ENCODE peak calls at places on chromosomes 7 and 10, in ten cellular contexts. One of them, this sample, is unnamed.

GRCh38 chr7:72441791-72442190 is 29.7 kb upstream of the CALN1 start:
- DNase-seq in K562: no peak
- DNase-seq in stomach: no peak
- DNase-seq in A549: no peak
- DNase-seq in tibial nerve: no peak
- DNase-seq in ovary: no peak
- DNase-seq in SK-N-SH: no peak
- DNase-seq in suprapubic skin: no peak
- DNase-seq in upper lobe of left lung: no peak
- DNase-seq in sigmoid colon: no peak
- DNase-seq in this sample: no peak

GRCh38 chr7:159158888-159159405 is 14.3 kb upstream of the VIPR2 start:
- DNase-seq in K562: no peak
- DNase-seq in stomach: no peak
- DNase-seq in A549: no peak
- DNase-seq in tibial nerve: no peak
- DNase-seq in ovary: no peak
- DNase-seq in SK-N-SH: peak; percentile 12
- DNase-seq in suprapubic skin: no peak
- DNase-seq in upper lobe of left lung: no peak
- DNase-seq in sigmoid colon: no peak
- DNase-seq in this sample: no peak

GRCh38 chr10:74967850-74968620 is 141.6 kb downstream of the KAT6B start:
- DNase-seq in K562: no peak
- DNase-seq in stomach: no peak
- DNase-seq in A549: peak; percentile 5
- DNase-seq in tibial nerve: no peak
- DNase-seq in ovary: no peak
- DNase-seq in SK-N-SH: no peak
- DNase-seq in suprapubic skin: no peak
- DNase-seq in upper lobe of left lung: no peak
- DNase-seq in sigmoid colon: no peak
- DNase-seq in this sample: no peak

GRCh38 chr10:71562884-71563283 is 156.7 kb downstream of the C10orf105 start:
- DNase-seq in K562: no peak
- DNase-seq in stomach: no peak
- DNase-seq in A549: no peak
- DNase-seq in tibial nerve: no peak
- DNase-seq in ovary: no peak
- DNase-seq in SK-N-SH: no peak
- DNase-seq in suprapubic skin: no peak
- DNase-seq in upper lobe of left lung: no peak
- DNase-seq in sigmoid colon: no peak
- DNase-seq in this sample: no peak

GRCh38 chr7:134420509-134421125 is 38.3 kb downstream of the AKR1B1 start:
- DNase-seq in K562: peak; percentile 74
- DNase-seq in stomach: peak; percentile 65
- DNase-seq in A549: peak; percentile 88
- DNase-seq in tibial nerve: no peak
- DNase-seq in ovary: no peak
- DNase-seq in SK-N-SH: peak; percentile 77
- DNase-seq in suprapubic skin: no peak
- DNase-seq in upper lobe of left lung: no peak
- DNase-seq in sigmoid colon: no peak
- DNase-seq in this sample: peak; percentile 54

GRCh38 chr10:60905580-60905979 is 38.4 kb downstream of the RHOBTB1 start:
- DNase-seq in K562: no peak
- DNase-seq in stomach: no peak
- DNase-seq in A549: no peak
- DNase-seq in tibial nerve: no peak
- DNase-seq in ovary: peak; percentile 55
- DNase-seq in SK-N-SH: no peak
- DNase-seq in suprapubic skin: no peak
- DNase-seq in upper lobe of left lung: no peak
- DNase-seq in sigmoid colon: peak; percentile 89
- DNase-seq in this sample: peak; percentile 22

GRCh38 chr10:1454964-1455363 is 282.4 kb downstream of the ADARB2 start:
- DNase-seq in K562: no peak
- DNase-seq in stomach: no peak
- DNase-seq in A549: no peak
- DNase-seq in tibial nerve: no peak
- DNase-seq in ovary: no peak
- DNase-seq in SK-N-SH: no peak
- DNase-seq in suprapubic skin: no peak
- DNase-seq in upper lobe of left lung: no peak
- DNase-seq in sigmoid colon: no peak
- DNase-seq in this sample: no peak

GRCh38 chr10:86079088-86079487 is 287.5 kb downstream of the GRID1 start:
- DNase-seq in K562: peak; percentile 92
- DNase-seq in stomach: peak; percentile 5
- DNase-seq in A549: no peak
- DNase-seq in tibial nerve: no peak
- DNase-seq in ovary: no peak
- DNase-seq in SK-N-SH: no peak
- DNase-seq in suprapubic skin: peak; percentile 16
- DNase-seq in upper lobe of left lung: no peak
- DNase-seq in sigmoid colon: no peak
- DNase-seq in this sample: no peak

GRCh38 chr10:58511765-58512469 is 755 bp upstream of the BICC1 start:
- DNase-seq in K562: no peak
- DNase-seq in stomach: no peak
- DNase-seq in A549: peak; percentile 17
- DNase-seq in tibial nerve: peak; percentile 23
- DNase-seq in ovary: peak; percentile 63
- DNase-seq in SK-N-SH: peak; percentile 29
- DNase-seq in suprapubic skin: peak; percentile 59
- DNase-seq in upper lobe of left lung: peak; percentile 22
- DNase-seq in sigmoid colon: no peak
- DNase-seq in this sample: peak; percentile 19
- TF ChIP-seq EP300 in K562: no peak
- TF ChIP-seq EP300 in stomach: no peak
- TF ChIP-seq EP300 in A549: no peak
- TF ChIP-seq EP300 in tibial nerve: no peak
- TF ChIP-seq EP300 in ovary: no peak
- TF ChIP-seq EP300 in SK-N-SH: no peak
- TF ChIP-seq EP300 in suprapubic skin: no peak
- TF ChIP-seq EP300 in upper lobe of left lung: no peak
- TF ChIP-seq EP300 in sigmoid colon: no peak
- TF ChIP-seq EP300 in this sample: no peak

GRCh38 chr10:8096931-8097330 is 42.4 kb downstream of the GATA3 start:
- DNase-seq in K562: no peak
- DNase-seq in stomach: no peak
- DNase-seq in A549: no peak
- DNase-seq in tibial nerve: no peak
- DNase-seq in ovary: no peak
- DNase-seq in SK-N-SH: no peak
- DNase-seq in suprapubic skin: no peak
- DNase-seq in upper lobe of left lung: no peak
- DNase-seq in sigmoid colon: no peak
- DNase-seq in this sample: no peak

GRCh38 chr10:8104005-8104404 is 49.5 kb downstream of the GATA3 start:
- DNase-seq in K562: no peak
- DNase-seq in stomach: no peak
- DNase-seq in A549: no peak
- DNase-seq in tibial nerve: no peak
- DNase-seq in ovary: no peak
- DNase-seq in SK-N-SH: no peak
- DNase-seq in suprapubic skin: no peak
- DNase-seq in upper lobe of left lung: no peak
- DNase-seq in sigmoid colon: no peak
- DNase-seq in this sample: no peak

GRCh38 chr10:8102708-8103401 is 48.4 kb downstream of the GATA3 start:
- DNase-seq in K562: no peak
- DNase-seq in stomach: no peak
- DNase-seq in A549: no peak
- DNase-seq in tibial nerve: no peak
- DNase-seq in ovary: no peak
- DNase-seq in SK-N-SH: no peak
- DNase-seq in suprapubic skin: no peak
- DNase-seq in upper lobe of left lung: no peak
- DNase-seq in sigmoid colon: no peak
- DNase-seq in this sample: no peak

GRCh38 chr10:8103543-8103942 is 49.1 kb downstream of the GATA3 start:
- DNase-seq in K562: no peak
- DNase-seq in stomach: no peak
- DNase-seq in A549: no peak
- DNase-seq in tibial nerve: no peak
- DNase-seq in ovary: no peak
- DNase-seq in SK-N-SH: no peak
- DNase-seq in suprapubic skin: no peak
- DNase-seq in upper lobe of left lung: no peak
- DNase-seq in sigmoid colon: no peak
- DNase-seq in this sample: no peak

GRCh38 chr10:8100366-8100765 is 45.9 kb downstream of the GATA3 start:
- DNase-seq in K562: no peak
- DNase-seq in stomach: no peak
- DNase-seq in A549: no peak
- DNase-seq in tibial nerve: no peak
- DNase-seq in ovary: no peak
- DNase-seq in SK-N-SH: no peak
- DNase-seq in suprapubic skin: no peak
- DNase-seq in upper lobe of left lung: no peak
- DNase-seq in sigmoid colon: no peak
- DNase-seq in this sample: no peak
- TF ChIP-seq EP300 in K562: no peak
- TF ChIP-seq EP300 in stomach: no peak
- TF ChIP-seq EP300 in A549: no peak
- TF ChIP-seq EP300 in tibial nerve: no peak
- TF ChIP-seq EP300 in ovary: no peak
- TF ChIP-seq EP300 in SK-N-SH: no peak
- TF ChIP-seq EP300 in suprapubic skin: no peak
- TF ChIP-seq EP300 in upper lobe of left lung: no peak
- TF ChIP-seq EP300 in sigmoid colon: no peak
- TF ChIP-seq EP300 in this sample: no peak

DNA sequence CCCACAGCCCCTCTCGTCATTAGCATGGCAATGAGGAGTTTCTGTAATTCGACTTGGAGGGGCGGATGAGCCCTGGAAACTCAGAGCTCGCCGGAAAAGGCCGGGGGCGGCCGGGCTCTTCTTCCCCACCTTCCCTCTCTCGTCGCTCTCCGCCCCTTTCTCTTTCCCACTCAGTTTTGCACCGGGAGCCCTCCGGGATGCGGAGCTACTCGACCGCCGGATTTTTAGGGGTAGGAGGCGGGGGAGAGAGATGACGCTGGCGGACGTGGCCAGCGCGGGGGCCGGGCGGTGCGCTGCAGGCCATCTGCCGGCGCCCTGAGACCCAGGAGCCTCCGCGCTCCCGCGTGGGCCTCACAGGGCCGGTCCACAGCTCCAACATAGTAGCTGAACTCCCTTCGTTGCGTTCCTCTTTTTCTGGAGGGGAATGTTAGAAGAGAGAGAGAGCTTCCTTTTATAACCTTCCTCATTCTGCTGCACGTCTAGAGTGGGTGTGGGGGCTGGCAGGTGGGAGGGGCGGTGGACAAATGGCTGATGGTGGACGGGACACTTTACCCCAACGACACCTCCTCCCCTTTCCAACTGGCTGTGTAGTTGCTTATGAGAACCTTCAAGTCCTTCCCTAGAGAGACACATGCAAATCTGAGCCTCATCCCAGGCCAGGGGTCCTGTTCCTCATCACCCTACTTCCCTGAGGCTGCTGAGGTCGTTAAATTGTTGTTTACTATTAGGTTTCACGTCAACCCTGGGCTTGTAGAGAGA is 1.1 kb upstream of the HOXA1 start:
- DNase-seq in K562: no peak
- DNase-seq in stomach: no peak
- DNase-seq in A549: no peak
- DNase-seq in tibial nerve: no peak
- DNase-seq in ovary: peak; percentile 67
- DNase-seq in SK-N-SH: no peak
- DNase-seq in suprapubic skin: peak; percentile 68
- DNase-seq in upper lobe of left lung: peak; percentile 90
- DNase-seq in sigmoid colon: peak; percentile 82
- DNase-seq in this sample: peak; percentile 52
- TF ChIP-seq EP300 in K562: no peak
- TF ChIP-seq EP300 in stomach: no peak
- TF ChIP-seq EP300 in A549: no peak
- TF ChIP-seq EP300 in tibial nerve: no peak
- TF ChIP-seq EP300 in ovary: no peak
- TF ChIP-seq EP300 in SK-N-SH: no peak
- TF ChIP-seq EP300 in suprapubic skin: no peak
- TF ChIP-seq EP300 in upper lobe of left lung: no peak
- TF ChIP-seq EP300 in sigmoid colon: no peak
- TF ChIP-seq EP300 in this sample: no peak

GRCh38 chr7:121039994-121040393 is 51.5 kb downstream of the CPED1 start:
- DNase-seq in K562: no peak
- DNase-seq in stomach: no peak
- DNase-seq in A549: no peak
- DNase-seq in tibial nerve: no peak
- DNase-seq in ovary: no peak
- DNase-seq in SK-N-SH: no peak
- DNase-seq in suprapubic skin: no peak
- DNase-seq in upper lobe of left lung: no peak
- DNase-seq in sigmoid colon: no peak
- DNase-seq in this sample: no peak

GRCh38 chr7:121042195-121042594 is 53.7 kb downstream of the CPED1 start:
- DNase-seq in K562: no peak
- DNase-seq in stomach: no peak
- DNase-seq in A549: no peak
- DNase-seq in tibial nerve: no peak
- DNase-seq in ovary: no peak
- DNase-seq in SK-N-SH: no peak
- DNase-seq in suprapubic skin: no peak
- DNase-seq in upper lobe of left lung: no peak
- DNase-seq in sigmoid colon: no peak
- DNase-seq in this sample: no peak

GRCh38 chr7:121042899-121043298 is 54.4 kb downstream of the CPED1 start:
- DNase-seq in K562: peak; percentile 43
- DNase-seq in stomach: no peak
- DNase-seq in A549: no peak
- DNase-seq in tibial nerve: no peak
- DNase-seq in ovary: no peak
- DNase-seq in SK-N-SH: no peak
- DNase-seq in suprapubic skin: no peak
- DNase-seq in upper lobe of left lung: no peak
- DNase-seq in sigmoid colon: no peak
- DNase-seq in this sample: no peak

GRCh38 chr7:121043314-121044234 is 55.1 kb downstream of the CPED1 start:
- DNase-seq in K562: peak; percentile 64
- DNase-seq in stomach: no peak
- DNase-seq in A549: no peak
- DNase-seq in tibial nerve: no peak
- DNase-seq in ovary: no peak
- DNase-seq in SK-N-SH: no peak
- DNase-seq in suprapubic skin: no peak
- DNase-seq in upper lobe of left lung: no peak
- DNase-seq in sigmoid colon: no peak
- DNase-seq in this sample: no peak

DNA sequence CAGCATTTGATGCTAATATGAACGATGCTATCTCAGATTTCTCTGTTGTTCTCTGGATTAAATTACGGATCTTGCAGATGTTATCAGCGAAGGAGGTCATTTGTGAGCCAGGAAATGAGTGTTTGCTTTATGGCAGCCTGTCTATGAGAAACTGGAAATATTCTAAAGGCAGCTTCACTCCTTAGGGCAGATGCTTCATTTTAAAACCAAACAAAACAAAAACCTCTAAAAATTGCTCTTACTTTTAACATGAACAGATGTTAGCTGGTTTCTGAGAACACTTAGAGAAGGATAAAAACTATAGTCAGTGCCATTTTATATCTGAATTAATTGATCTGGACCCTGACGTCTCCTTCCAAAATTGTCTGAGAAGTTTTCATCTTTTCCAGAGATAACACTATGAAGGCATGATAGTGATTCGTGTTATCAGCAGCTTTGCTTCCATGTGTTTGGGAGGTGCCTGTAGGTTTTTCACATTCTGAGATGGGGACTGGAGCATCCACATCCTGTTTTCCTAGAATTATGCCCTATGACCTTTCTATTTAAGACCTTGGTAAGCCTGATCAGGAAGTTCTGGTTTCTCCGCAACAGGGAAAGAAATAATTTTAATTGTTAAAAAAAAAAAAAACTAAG is 53.1 kb downstream of the CPED1 start:
- DNase-seq in K562: peak; percentile 92
- DNase-seq in stomach: no peak
- DNase-seq in A549: no peak
- DNase-seq in tibial nerve: no peak
- DNase-seq in ovary: no peak
- DNase-seq in SK-N-SH: peak; percentile 44
- DNase-seq in suprapubic skin: no peak
- DNase-seq in upper lobe of left lung: no peak
- DNase-seq in sigmoid colon: no peak
- DNase-seq in this sample: no peak
- TF ChIP-seq EP300 in K562: peak; percentile 97
- TF ChIP-seq EP300 in stomach: no peak
- TF ChIP-seq EP300 in A549: no peak
- TF ChIP-seq EP300 in tibial nerve: no peak
- TF ChIP-seq EP300 in ovary: no peak
- TF ChIP-seq EP300 in SK-N-SH: peak; percentile 83
- TF ChIP-seq EP300 in suprapubic skin: no peak
- TF ChIP-seq EP300 in upper lobe of left lung: no peak
- TF ChIP-seq EP300 in sigmoid colon: no peak
- TF ChIP-seq EP300 in this sample: no peak